ENCODE peak calls at places on chromosomes 11 and 22, in five cellular contexts. A, V, E, O and I are unnamed samples.

GRCh38 chr11:71212871-71213559 is 39.4 kb downstream of the SHANK2 start:
- DNase-seq in A (no peak), V (no peak), E (no peak), O (no peak), I (peak)

GRCh38 chr11:134879931-134880330 is 467.9 kb upstream of the B3GAT1 start:
- DNase-seq in A (no peak), V (no peak), E (no peak), O (no peak), I (no peak)

GRCh38 chr11:120465921-120466534 is 45.5 kb upstream of the GRIK4 start:
- DNase-seq in A (no peak), V (no peak), E (no peak), O (no peak), I (no peak)

GRCh38 chr11:77143405-77144020 is 15.5 kb downstream of the MYO7A start:
- DNase-seq in A (no peak), V (no peak), E (no peak), O (no peak), I (no peak)

GRCh38 chr11:7640826-7641225 is 32.5 kb downstream of the CYB5R2 start:
- DNase-seq in A (no peak), V (no peak), E (no peak), O (no peak), I (no peak)

GRCh38 chr22:25111579-25112517 is 87.8 kb upstream of the CRYBB3 start:
- DNase-seq in A (peak), V (no peak), E (no peak), O (no peak), I (no peak)

GRCh38 chr11:8792636-8793035 is 110.0 kb downstream of the RPL27A start:
- DNase-seq in A (no peak), V (no peak), E (no peak), O (no peak), I (no peak)

GRCh38 chr11:44573333-44573732 is 7.9 kb downstream of the CD82 start:
- DNase-seq in A (no peak), V (peak), E (no peak), O (no peak), I (no peak)